ENCODE peak calls at places on chromosomes 1 and 21, in five cellular contexts. One of them, this sample, is unnamed.

GRCh38 chr1:43207229-43207853 is 35.2 kb downstream of the CFAP57 start:
- DNase-seq in suprapubic skin: no peak
- DNase-seq in transverse colon: no peak
- DNase-seq in GM23338: no peak
- DNase-seq in endothelial cell of umbilical vein: peak
- DNase-seq in this sample: no peak

GRCh38 chr1:31591425-31592093 is 15.2 kb downstream of the TINAGL1 start:
- DNase-seq in suprapubic skin: no peak
- DNase-seq in transverse colon: no peak
- DNase-seq in GM23338: no peak
- DNase-seq in endothelial cell of umbilical vein: no peak
- DNase-seq in this sample: peak

GRCh38 chr1:91065337-91065736 is 43.5 kb upstream of the ZNF644 start:
- DNase-seq in suprapubic skin: no peak
- DNase-seq in transverse colon: no peak
- DNase-seq in GM23338: no peak
- DNase-seq in endothelial cell of umbilical vein: no peak
- DNase-seq in this sample: no peak

GRCh38 chr1:193846881-193847280 is 660.5 kb upstream of the B3GALT2 start:
- DNase-seq in suprapubic skin: no peak
- DNase-seq in transverse colon: no peak
- DNase-seq in GM23338: no peak
- DNase-seq in endothelial cell of umbilical vein: no peak
- DNase-seq in this sample: no peak

GRCh38 chr1:98422821-98423220 is 238.7 kb upstream of the SNX7 start:
- DNase-seq in suprapubic skin: no peak
- DNase-seq in transverse colon: no peak
- DNase-seq in GM23338: no peak
- DNase-seq in endothelial cell of umbilical vein: no peak
- DNase-seq in this sample: no peak

GRCh38 chr1:214341918-214342317 is 61.0 kb downstream of the SMYD2 start:
- DNase-seq in suprapubic skin: no peak
- DNase-seq in transverse colon: no peak
- DNase-seq in GM23338: no peak
- DNase-seq in endothelial cell of umbilical vein: no peak
- DNase-seq in this sample: no peak

GRCh38 chr1:13728104-13728503 is 28.1 kb downstream of the PRDM2 start:
- DNase-seq in suprapubic skin: no peak
- DNase-seq in transverse colon: no peak
- DNase-seq in GM23338: no peak
- DNase-seq in endothelial cell of umbilical vein: no peak
- DNase-seq in this sample: no peak

GRCh38 chr1:7299329-7299799 is 471.7 kb upstream of the VAMP3 start:
- DNase-seq in suprapubic skin: peak
- DNase-seq in transverse colon: peak
- DNase-seq in GM23338: peak
- DNase-seq in endothelial cell of umbilical vein: peak
- DNase-seq in this sample: peak

GRCh38 chr1:64960731-64961130 is 5.6 kb downstream of the JAK1 start:
- DNase-seq in suprapubic skin: no peak
- DNase-seq in transverse colon: no peak
- DNase-seq in GM23338: no peak
- DNase-seq in endothelial cell of umbilical vein: no peak
- DNase-seq in this sample: no peak

GRCh38 chr1:17451731-17452130 is 12.3 kb upstream of the RCC2 start:
- DNase-seq in suprapubic skin: no peak
- DNase-seq in transverse colon: no peak
- DNase-seq in GM23338: no peak
- DNase-seq in endothelial cell of umbilical vein: no peak
- DNase-seq in this sample: no peak

GRCh38 chr1:81679972-81680371 is 120.8 kb upstream of the ADGRL2 start:
- DNase-seq in suprapubic skin: no peak
- DNase-seq in transverse colon: no peak
- DNase-seq in GM23338: peak
- DNase-seq in endothelial cell of umbilical vein: no peak
- DNase-seq in this sample: no peak

GRCh38 chr1:169288011-169288414 is 79.6 kb downstream of the NME7 start:
- DNase-seq in suprapubic skin: no peak
- DNase-seq in transverse colon: no peak
- DNase-seq in GM23338: peak
- DNase-seq in endothelial cell of umbilical vein: peak
- DNase-seq in this sample: no peak

GRCh38 chr1:156773607-156774006 is 6.3 kb downstream of the PRCC start:
- DNase-seq in suprapubic skin: no peak
- DNase-seq in transverse colon: no peak
- DNase-seq in GM23338: no peak
- DNase-seq in endothelial cell of umbilical vein: no peak
- DNase-seq in this sample: no peak

GRCh38 chr1:111541721-111542120 is 38.3 kb upstream of the ADORA3 start:
- DNase-seq in suprapubic skin: no peak
- DNase-seq in transverse colon: no peak
- DNase-seq in GM23338: peak
- DNase-seq in endothelial cell of umbilical vein: no peak
- DNase-seq in this sample: no peak

GRCh38 chr1:169601096-169601881 is 15.0 kb upstream of the F5 start:
- DNase-seq in suprapubic skin: no peak
- DNase-seq in transverse colon: no peak
- DNase-seq in GM23338: peak
- DNase-seq in endothelial cell of umbilical vein: peak
- DNase-seq in this sample: no peak

GRCh38 chr21:44054710-44055109 is 42.6 kb downstream of the TRAPPC10 start:
- DNase-seq in suprapubic skin: no peak
- DNase-seq in transverse colon: no peak
- DNase-seq in GM23338: no peak
- DNase-seq in endothelial cell of umbilical vein: no peak
- DNase-seq in this sample: no peak

GRCh38 chr1:75338974-75339483 is 204.8 kb downstream of the LHX8 start:
- DNase-seq in suprapubic skin: no peak
- DNase-seq in transverse colon: no peak
- DNase-seq in GM23338: peak
- DNase-seq in endothelial cell of umbilical vein: peak
- DNase-seq in this sample: no peak

GRCh38 chr1:43199093-43199726 is 27.1 kb downstream of the CFAP57 start:
- DNase-seq in suprapubic skin: no peak
- DNase-seq in transverse colon: no peak
- DNase-seq in GM23338: no peak
- DNase-seq in endothelial cell of umbilical vein: no peak
- DNase-seq in this sample: no peak

GRCh38 chr1:21896652-21897532 is 40.2 kb downstream of the HSPG2 start:
- DNase-seq in suprapubic skin: peak
- DNase-seq in transverse colon: peak
- DNase-seq in GM23338: peak
- DNase-seq in endothelial cell of umbilical vein: peak
- DNase-seq in this sample: peak

GRCh38 chr1:183570451-183570850 is 19.8 kb downstream of the NCF2 start:
- DNase-seq in suprapubic skin: no peak
- DNase-seq in transverse colon: no peak
- DNase-seq in GM23338: no peak
- DNase-seq in endothelial cell of umbilical vein: no peak
- DNase-seq in this sample: no peak

GRCh38 chr1:15997076-15997585 is 6.9 kb upstream of the SRARP start:
- DNase-seq in suprapubic skin: no peak
- DNase-seq in transverse colon: no peak
- DNase-seq in GM23338: no peak
- DNase-seq in endothelial cell of umbilical vein: no peak
- DNase-seq in this sample: no peak

GRCh38 chr1:185646202-185646683 is 87.9 kb upstream of the HMCN1 start:
- DNase-seq in suprapubic skin: no peak
- DNase-seq in transverse colon: peak
- DNase-seq in GM23338: peak
- DNase-seq in endothelial cell of umbilical vein: peak
- DNase-seq in this sample: peak

GRCh38 chr1:117210386-117210785 is 341 bp downstream of the VTCN1 start:
- DNase-seq in suprapubic skin: no peak
- DNase-seq in transverse colon: no peak
- DNase-seq in GM23338: no peak
- DNase-seq in endothelial cell of umbilical vein: no peak
- DNase-seq in this sample: no peak

GRCh38 chr21:42403611-42404231 is at the start of gene UBASH3A:
- DNase-seq in suprapubic skin: no peak
- DNase-seq in transverse colon: peak
- DNase-seq in GM23338: no peak
- DNase-seq in endothelial cell of umbilical vein: no peak
- DNase-seq in this sample: no peak

GRCh38 chr1:165645654-165646366 is 14.8 kb downstream of the MGST3 start:
- DNase-seq in suprapubic skin: no peak
- DNase-seq in transverse colon: peak
- DNase-seq in GM23338: no peak
- DNase-seq in endothelial cell of umbilical vein: no peak
- DNase-seq in this sample: no peak

GRCh38 chr1:8591547-8591946 is 225.9 kb downstream of the RERE start:
- DNase-seq in suprapubic skin: no peak
- DNase-seq in transverse colon: no peak
- DNase-seq in GM23338: no peak
- DNase-seq in endothelial cell of umbilical vein: no peak
- DNase-seq in this sample: no peak

GRCh38 chr1:179129702-179130473 is 48.0 kb downstream of the TOR3A start:
- DNase-seq in suprapubic skin: no peak
- DNase-seq in transverse colon: no peak
- DNase-seq in GM23338: no peak
- DNase-seq in endothelial cell of umbilical vein: peak
- DNase-seq in this sample: no peak

GRCh38 chr1:8394456-8395321 is 76.8 kb downstream of the SLC45A1 start:
- DNase-seq in suprapubic skin: no peak
- DNase-seq in transverse colon: no peak
- DNase-seq in GM23338: no peak
- DNase-seq in endothelial cell of umbilical vein: peak
- DNase-seq in this sample: no peak

GRCh38 chr1:29210278-29211085 is 20.3 kb downstream of the MECR start:
- DNase-seq in suprapubic skin: no peak
- DNase-seq in transverse colon: no peak
- DNase-seq in GM23338: no peak
- DNase-seq in endothelial cell of umbilical vein: peak
- DNase-seq in this sample: no peak

GRCh38 chr21:46080171-46081021 is 17.5 kb upstream of the COL6A2 start:
- DNase-seq in suprapubic skin: peak
- DNase-seq in transverse colon: no peak
- DNase-seq in GM23338: no peak
- DNase-seq in endothelial cell of umbilical vein: no peak
- DNase-seq in this sample: peak

GRCh38 chr21:25054689-25055088 is 552.6 kb downstream of the MRPL39 start:
- DNase-seq in suprapubic skin: no peak
- DNase-seq in transverse colon: no peak
- DNase-seq in GM23338: no peak
- DNase-seq in endothelial cell of umbilical vein: no peak
- DNase-seq in this sample: no peak

GRCh38 chr1:163820190-163820589 is 498.4 kb downstream of the NUF2 start:
- DNase-seq in suprapubic skin: no peak
- DNase-seq in transverse colon: no peak
- DNase-seq in GM23338: no peak
- DNase-seq in endothelial cell of umbilical vein: no peak
- DNase-seq in this sample: no peak

GRCh38 chr21:31195334-31196015 is 148.6 kb downstream of the TIAM1 start:
- DNase-seq in suprapubic skin: no peak
- DNase-seq in transverse colon: no peak
- DNase-seq in GM23338: no peak
- DNase-seq in endothelial cell of umbilical vein: no peak
- DNase-seq in this sample: no peak

GRCh38 chr1:228456252-228457016 is 30.7 kb upstream of the RNF187 start:
- DNase-seq in suprapubic skin: no peak
- DNase-seq in transverse colon: no peak
- DNase-seq in GM23338: no peak
- DNase-seq in endothelial cell of umbilical vein: no peak
- DNase-seq in this sample: no peak
- H3K4me3 ChIP-seq in suprapubic skin: peak
- H3K4me3 ChIP-seq in transverse colon: peak
- H3K4me3 ChIP-seq in GM23338: peak
- H3K4me3 ChIP-seq in endothelial cell of umbilical vein: peak
- H3K4me3 ChIP-seq in this sample: peak

GRCh38 chr21:15687208-15687607 is 42.6 kb upstream of the USP25 start:
- DNase-seq in suprapubic skin: no peak
- DNase-seq in transverse colon: no peak
- DNase-seq in GM23338: no peak
- DNase-seq in endothelial cell of umbilical vein: no peak
- DNase-seq in this sample: no peak

GRCh38 chr21:15686506-15686905 is 43.3 kb upstream of the USP25 start:
- DNase-seq in suprapubic skin: no peak
- DNase-seq in transverse colon: no peak
- DNase-seq in GM23338: no peak
- DNase-seq in endothelial cell of umbilical vein: no peak
- DNase-seq in this sample: no peak

GRCh38 chr21:15682977-15683376 is 46.8 kb upstream of the USP25 start:
- DNase-seq in suprapubic skin: no peak
- DNase-seq in transverse colon: no peak
- DNase-seq in GM23338: no peak
- DNase-seq in endothelial cell of umbilical vein: peak
- DNase-seq in this sample: no peak

GRCh38 chr21:15679630-15680029 is 50.2 kb upstream of the USP25 start:
- DNase-seq in suprapubic skin: no peak
- DNase-seq in transverse colon: no peak
- DNase-seq in GM23338: peak
- DNase-seq in endothelial cell of umbilical vein: no peak
- DNase-seq in this sample: no peak

DNA sequence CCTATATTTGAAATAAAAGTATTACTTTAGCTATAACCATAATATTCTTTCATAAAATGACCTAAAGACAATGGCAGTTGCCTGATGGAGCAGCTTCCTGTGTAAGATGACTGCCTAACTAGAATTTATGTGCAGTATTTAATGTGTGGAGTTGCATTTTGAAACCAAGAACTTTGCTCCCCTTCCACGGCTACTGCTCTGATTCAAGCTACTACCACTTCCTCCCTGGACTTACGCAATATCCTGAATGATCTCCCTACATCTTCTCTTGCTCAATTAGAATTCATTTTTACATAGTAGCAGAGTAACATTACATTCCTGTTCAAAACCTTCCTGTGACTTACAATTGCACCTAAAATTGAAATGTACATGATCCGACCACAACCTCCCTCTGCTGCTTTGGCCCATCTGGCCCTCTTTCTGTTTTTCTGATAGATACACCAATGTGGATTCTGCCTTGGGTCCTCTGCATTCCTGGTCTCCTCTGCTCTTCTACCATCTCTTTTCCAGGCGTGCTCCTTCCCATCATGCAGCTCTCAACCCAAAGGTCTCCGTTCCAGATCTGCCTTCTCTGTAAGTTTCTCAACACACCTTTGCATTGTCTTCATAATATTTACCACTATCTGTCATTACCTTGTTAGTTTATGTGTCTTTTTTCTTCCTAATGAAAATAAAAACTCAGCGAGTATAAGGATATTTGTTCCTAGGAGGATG is 47.4 kb upstream of the USP25 start:
- DNase-seq in suprapubic skin: no peak
- DNase-seq in transverse colon: no peak
- DNase-seq in GM23338: no peak
- DNase-seq in endothelial cell of umbilical vein: peak
- DNase-seq in this sample: no peak
- H3K27ac ChIP-seq in suprapubic skin: no peak
- H3K27ac ChIP-seq in transverse colon: no peak
- H3K27ac ChIP-seq in GM23338: no peak
- H3K27ac ChIP-seq in endothelial cell of umbilical vein: peak
- H3K27ac ChIP-seq in this sample: no peak

GRCh38 chr1:220176540-220176939 is 82.6 kb downstream of the IARS2 start:
- DNase-seq in suprapubic skin: no peak
- DNase-seq in transverse colon: no peak
- DNase-seq in GM23338: no peak
- DNase-seq in endothelial cell of umbilical vein: no peak
- DNase-seq in this sample: no peak
- TF ChIP-seq POLR2AphosphoS5 in suprapubic skin: no peak
- TF ChIP-seq POLR2AphosphoS5 in transverse colon: no peak
- TF ChIP-seq POLR2AphosphoS5 in GM23338: no peak
- TF ChIP-seq POLR2AphosphoS5 in endothelial cell of umbilical vein: no peak
- TF ChIP-seq POLR2AphosphoS5 in this sample: no peak

GRCh38 chr1:18951416-18951815 is 5.1 kb downstream of the IFFO2 start:
- DNase-seq in suprapubic skin: no peak
- DNase-seq in transverse colon: no peak
- DNase-seq in GM23338: no peak
- DNase-seq in endothelial cell of umbilical vein: no peak
- DNase-seq in this sample: no peak
- H3K4me3 ChIP-seq in suprapubic skin: peak
- H3K4me3 ChIP-seq in transverse colon: no peak
- H3K4me3 ChIP-seq in GM23338: no peak
- H3K4me3 ChIP-seq in endothelial cell of umbilical vein: no peak
- H3K4me3 ChIP-seq in this sample: no peak

This sample was measured in breast epithelium.